ENCODE peak calls at places on chromosomes 12 and 14, in ten cellular contexts. Z is endothelial cell of umbilical vein; E is fibroblast of lung; V is H9; P is CD8-positive, alpha-beta T cell; A is MM.1S; I is neural crest cell; Q is psoas muscle; F is upper lobe of right lung; H is GM13977. C is an unnamed sample.

GRCh38 chr12:43288666-43289065 is 263.3 kb downstream of the ADAMTS20 start:
- DNase-seq in H (no peak), V (no peak), P (no peak), Z (peak; percentile 55), A (no peak), E (no peak), I (no peak), Q (no peak), F (no peak), C (no peak)

GRCh38 chr14:54942913-54943312 is 40.3 kb upstream of the GCH1 start:
- DNase-seq in Z (no peak), V (no peak), E (no peak), I (no peak), P (no peak), Q (no peak), H (no peak), A (no peak), F (no peak), C (no peak)

GRCh38 chr14:90664911-90665695 is 151.1 kb downstream of the TTC7B start:
- DNase-seq in Z (no peak), H (no peak), I (no peak), E (peak; percentile 45), A (no peak), F (no peak), Q (peak; percentile 63), P (no peak), V (no peak), C (no peak)

GRCh38 chr12:111430418-111431353 is 25.0 kb downstream of the SH2B3 start:
- DNase-seq in I (no peak), A (peak; percentile 34), E (no peak), Z (peak; percentile 73), Q (no peak), F (no peak), V (no peak), H (peak; percentile 64), P (peak; percentile 65), C (peak; percentile 69)

GRCh38 chr12:121579190-121579791 is 1.5 kb downstream of the KDM2B start:
- DNase-seq in Z (no peak), V (peak; percentile 46), H (peak; percentile 71), I (peak; percentile 9), A (no peak), F (peak; percentile 75), Q (peak; percentile 26), P (peak; percentile 73), E (no peak), C (peak; percentile 55)

GRCh38 chr14:90061849-90062794 is at the start of gene KCNK13:
- DNase-seq in E (no peak), I (peak; percentile 13), Q (peak; percentile 13), V (peak; percentile 46), H (peak; percentile 56), A (no peak), F (no peak), P (no peak), Z (peak; percentile 9), C (peak; percentile 44)

GRCh38 chr14:24096545-24097181 is 2.6 kb downstream of the PCK2 start:
- DNase-seq in H (no peak), E (no peak), F (peak; percentile 35), Q (no peak), A (no peak), I (no peak), Z (no peak), V (no peak), P (no peak), C (no peak)

GRCh38 chr12:57477710-57478681 is 1.7 kb downstream of the ARHGAP9 start:
- DNase-seq in I (no peak), Q (no peak), E (no peak), F (no peak), Z (no peak), V (no peak), P (peak; percentile 70), A (no peak), H (peak; percentile 71), C (peak; percentile 67)

DNA sequence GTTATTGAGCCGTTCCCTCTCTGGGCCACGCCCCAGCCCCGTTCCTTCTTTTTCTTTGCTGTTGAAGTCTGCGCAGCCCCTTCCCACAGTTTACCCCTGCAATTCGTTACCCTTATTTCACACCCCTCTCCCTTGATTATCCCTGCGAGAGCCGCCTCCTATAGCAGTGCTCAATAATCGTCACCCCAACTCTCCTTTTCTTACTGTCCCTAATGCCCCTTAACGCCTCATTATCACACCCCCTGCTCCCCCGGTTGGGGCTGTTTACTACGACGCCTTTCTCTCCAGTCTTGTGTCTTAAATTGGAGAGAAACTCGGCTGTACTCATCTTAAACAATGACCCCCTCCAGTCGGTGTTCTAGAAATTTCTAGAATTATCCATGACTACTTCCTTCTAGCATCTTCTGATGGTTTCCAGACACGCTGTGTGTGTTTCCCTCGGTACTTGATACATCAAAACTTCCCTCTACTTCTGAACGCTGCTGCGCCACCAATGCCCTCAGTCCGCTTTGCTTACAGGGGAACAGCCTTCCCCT is 713 bp upstream of the FBXL14 start:
- DNase-seq in Z (no peak), A (no peak), E (peak; percentile 44), H (no peak), P (no peak), V (no peak), F (no peak), Q (no peak), I (no peak), C (no peak)
- TF ChIP-seq CTCF in Z (no peak), A (no peak), E (no peak), H (no peak), P (no peak), V (no peak), F (no peak), Q (no peak), I (no peak), C (no peak)

DNA sequence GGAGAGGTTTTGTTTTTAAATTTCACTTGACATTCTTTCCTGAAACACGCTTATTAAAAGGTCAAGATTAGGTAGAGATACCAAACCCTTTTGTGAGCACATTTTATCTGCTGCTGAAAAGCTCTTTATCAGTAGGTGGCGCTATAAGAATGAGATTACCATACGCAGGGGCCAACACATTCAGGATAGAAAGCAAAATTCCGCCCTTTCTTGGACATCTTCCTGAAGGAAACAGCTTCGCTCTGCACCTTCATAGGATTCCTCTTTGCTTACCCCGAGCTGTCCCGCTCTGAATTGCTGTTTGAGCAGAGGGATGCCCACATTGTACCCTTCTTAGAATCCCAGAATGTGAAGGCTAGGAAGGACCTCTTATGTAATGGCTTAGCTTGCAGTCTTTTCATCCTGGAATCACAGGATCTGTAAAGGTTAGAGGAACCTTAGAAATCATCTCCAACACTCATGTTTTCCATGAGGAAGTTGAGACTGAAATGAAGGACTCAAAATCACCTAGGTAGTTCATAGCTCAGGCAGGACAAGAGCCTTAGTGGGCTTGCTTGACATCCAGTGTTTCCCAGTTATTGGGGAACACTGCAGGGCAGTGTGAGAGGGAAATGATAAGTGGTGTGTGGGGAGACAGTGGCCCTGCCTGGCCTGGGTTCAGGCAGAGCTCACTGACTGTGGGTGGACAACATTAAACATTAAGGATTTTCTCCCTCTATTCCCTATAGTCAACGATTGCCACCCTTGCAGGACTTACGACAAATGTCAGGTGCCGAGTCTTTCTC is 38.7 kb upstream of the CRY1 start:
- DNase-seq in Z (peak; percentile 65), I (peak; percentile 36), Q (no peak), H (peak; percentile 59), F (no peak), P (peak; percentile 49), V (peak; percentile 41), A (peak; percentile 60), E (peak; percentile 70), C (peak; percentile 51)
- TF ChIP-seq CTCF in Z (peak; percentile 68), I (peak; percentile 94), Q (peak; percentile 62), H (peak; percentile 72), F (peak; percentile 78), P (peak; percentile 79), V (peak; percentile 87), A (peak; percentile 82), E (peak; percentile 87), C (peak; percentile 81)

DNA sequence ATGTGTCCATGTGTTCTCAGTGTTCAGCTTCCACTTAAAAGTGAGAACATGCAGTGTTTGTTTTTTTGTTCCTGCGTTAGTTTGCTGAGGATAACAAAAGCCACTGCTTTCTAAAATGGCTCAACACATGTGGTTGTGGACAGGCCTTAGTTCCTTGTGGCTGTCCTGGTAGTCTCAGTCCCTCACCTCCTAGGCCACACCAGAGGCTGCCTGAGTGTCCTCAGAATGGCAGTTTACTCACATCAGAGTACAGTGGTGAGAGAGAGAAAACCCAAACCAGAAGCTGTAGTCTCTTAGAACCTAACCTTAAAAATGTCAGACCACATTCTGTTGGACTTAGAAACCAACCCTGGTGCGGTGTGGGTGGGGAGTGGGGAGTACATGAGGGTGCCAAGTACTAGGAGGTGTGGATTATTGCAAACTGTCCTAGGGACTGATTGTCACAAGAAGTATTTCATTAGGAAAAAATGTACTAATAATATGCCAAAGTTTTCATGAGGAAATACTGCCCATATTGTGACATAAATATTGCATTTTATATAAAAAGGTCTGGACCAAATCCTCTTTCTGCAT is 30.4 kb downstream of the NPAS3 start:
- DNase-seq in A (no peak), F (no peak), H (no peak), V (no peak), Z (no peak), P (no peak), E (no peak), I (no peak), Q (no peak), C (no peak)
- TF ChIP-seq CTCF in A (no peak), F (no peak), H (no peak), V (no peak), Z (no peak), P (no peak), E (no peak), I (no peak), Q (no peak), C (no peak)

GRCh38 chr12:47795121-47795813 is 22.2 kb downstream of the SLC48A1 start:
- DNase-seq in F (no peak), E (no peak), P (no peak), V (no peak), A (no peak), Q (no peak), I (no peak), H (no peak), Z (no peak), C (no peak)

GRCh38 chr12:47798481-47798948 is 21.2 kb downstream of the HDAC7 start:
- DNase-seq in A (no peak), P (no peak), F (no peak), H (no peak), Q (no peak), V (no peak), I (no peak), Z (no peak), E (no peak), C (no peak)

GRCh38 chr12:47795814-47796411 is 22.9 kb downstream of the SLC48A1 start:
- DNase-seq in V (no peak), A (no peak), E (no peak), Q (no peak), F (no peak), P (no peak), H (no peak), Z (no peak), I (no peak), C (no peak)

GRCh38 chr12:47799357-47799955 is 20.2 kb downstream of the HDAC7 start:
- DNase-seq in Q (peak; percentile 79), Z (no peak), V (no peak), F (no peak), I (no peak), E (no peak), H (no peak), P (no peak), A (no peak), C (no peak)

DNA sequence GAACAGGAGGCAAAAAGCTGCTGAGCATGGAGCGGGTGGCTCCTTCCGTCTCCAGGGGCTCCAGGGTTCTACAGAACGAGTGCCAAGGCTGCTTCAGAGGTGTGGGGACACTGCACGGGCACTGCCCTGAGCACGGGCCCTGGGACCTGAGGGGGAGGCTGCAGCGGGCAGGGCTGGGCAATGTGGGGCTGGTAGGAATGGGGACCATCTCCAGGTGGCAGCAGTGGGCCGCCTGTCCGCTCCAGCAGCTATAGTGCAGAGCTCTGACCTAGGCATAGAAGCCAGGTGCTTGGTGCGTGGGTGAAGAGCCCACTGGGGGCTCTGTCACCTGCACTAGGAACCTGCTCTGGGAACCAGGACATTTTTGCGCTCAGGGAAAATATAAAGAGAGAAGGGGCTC is 22.3 kb downstream of the HDAC7 start:
- DNase-seq in P (peak; percentile 71), A (no peak), V (peak; percentile 80), H (peak; percentile 78), Z (no peak), E (no peak), I (no peak), F (no peak), Q (no peak), C (peak; percentile 74)
- TF ChIP-seq CTCF in P (peak; percentile 35), A (peak; percentile 47), V (peak; percentile 65), H (peak; percentile 54), Z (peak; percentile 45), E (peak; percentile 26), I (peak; percentile 47), F (no peak), Q (peak; percentile 62), C (peak; percentile 57)

C was measured in GM10248.